ENCODE peak calls at places on chromosomes 4 and X, in four cellular contexts. E is EL; Z is nucleus accumbens; R is activated CD8-positive, alpha-beta memory T cell treated with anti-CD3 and anti-CD28 coated beads for 48 hours. V is an unnamed sample.

GRCh38 chr4:170979736-170980135 is 833.5 kb upstream of the GALNTL6 start:
- DNase-seq in E (no peak), Z (no peak), R (no peak), V (no peak)

GRCh38 chr4:120066182-120066524 is 495 bp downstream of the MAD2L1 start:
- DNase-seq in E (no peak), Z (no peak), R (no peak), V (no peak)

GRCh38 chr4:55214172-55214571 is 88.8 kb upstream of the KDR start:
- DNase-seq in E (peak; percentile 53), Z (no peak), R (no peak), V (no peak)

GRCh38 chr4:165208741-165209388 is 1.5 kb downstream of the KLHL2 start:
- DNase-seq in E (no peak), Z (no peak), R (no peak), V (no peak)

GRCh38 chrX:18377802-18378201 is 23.3 kb upstream of the SCML2 start:
- DNase-seq in E (peak; percentile 23), Z (no peak), R (no peak), V (peak; percentile 29)

GRCh38 chrX:112851161-112851779 is 10.6 kb upstream of the AMOT start:
- DNase-seq in E (no peak), Z (no peak), R (no peak), V (no peak)

GRCh38 chr4:67580577-67580976 is 22.1 kb downstream of the STAP1 start:
- DNase-seq in E (no peak), Z (no peak), R (no peak), V (no peak)

GRCh38 chr4:154292589-154292988 is 199.0 kb downstream of the DCHS2 start:
- DNase-seq in E (no peak), Z (no peak), R (no peak), V (peak; percentile 4)

GRCh38 chr4:173264245-173264959 is 69.8 kb downstream of the HMGB2 start:
- DNase-seq in E (peak; percentile 27), Z (no peak), R (no peak), V (no peak)

GRCh38 chr4:156523991-156524390 is 447.6 kb downstream of the PDGFC start:
- DNase-seq in E (no peak), Z (no peak), R (no peak), V (no peak)

GRCh38 chr4:2962614-2963184 is 507 bp downstream of the NOP14 start:
- DNase-seq in E (peak; percentile 56), Z (no peak), R (no peak), V (peak; percentile 32)

GRCh38 chrX:20711366-20711765 is 444.7 kb upstream of the RPS6KA3 start:
- DNase-seq in E (no peak), Z (no peak), R (no peak), V (no peak)

GRCh38 chr4:5048721-5049120 is 2.6 kb upstream of the STK32B start:
- DNase-seq in E (no peak), Z (no peak), R (no peak), V (no peak)

GRCh38 chrX:65581661-65582339 is 47.2 kb upstream of the LAS1L start:
- DNase-seq in E (peak; percentile 60), Z (peak; percentile 4), R (no peak), V (peak; percentile 60)

GRCh38 chr4:26885912-26886274 is 25.3 kb downstream of the STIM2 start:
- DNase-seq in E (no peak), Z (no peak), R (no peak), V (no peak)

GRCh38 chr4:5752803-5753184 is 41.8 kb downstream of the EVC start:
- DNase-seq in E (no peak), Z (no peak), R (no peak), V (no peak)

GRCh38 chr4:5050520-5050955 is 742 bp upstream of the STK32B start:
- DNase-seq in E (peak; percentile 83), Z (peak; percentile 33), R (no peak), V (peak; percentile 41)

GRCh38 chr4:93825551-93826216 is 2.9 kb upstream of the ATOH1 start:
- DNase-seq in E (no peak), Z (no peak), R (no peak), V (no peak)

GRCh38 chr4:128228021-128228571 is 59.5 kb downstream of the PGRMC2 start:
- DNase-seq in E (no peak), Z (no peak), R (no peak), V (peak; percentile 43)

GRCh38 chr4:142817442-142817841 is 28.7 kb downstream of the INPP4B start:
- DNase-seq in E (peak; percentile 95), Z (no peak), R (no peak), V (peak; percentile 41)

GRCh38 chr4:186604124-186604627 is 48.8 kb upstream of the MTNR1A start:
- DNase-seq in E (no peak), Z (no peak), R (no peak), V (no peak)

GRCh38 chrX:10001496-10001895 is 34.3 kb downstream of the CLDN34 start:
- DNase-seq in E (no peak), Z (no peak), R (no peak), V (no peak)

GRCh38 chr4:103934178-103934789 is 214.5 kb upstream of the TACR3 start:
- DNase-seq in E (peak; percentile 26), Z (no peak), R (no peak), V (peak; percentile 16)

GRCh38 chr4:43943998-43944397 is 504.6 kb downstream of the KCTD8 start:
- DNase-seq in E (no peak), Z (no peak), R (no peak), V (no peak)

GRCh38 chr4:176193898-176194297 is 1.5 kb downstream of the SPATA4 start:
- DNase-seq in E (peak; percentile 81), Z (no peak), R (no peak), V (no peak)

GRCh38 chr4:10013722-10014121 is 7.6 kb downstream of the SLC2A9 start:
- DNase-seq in E (peak; percentile 25), Z (peak; percentile 21), R (peak; percentile 19), V (peak; percentile 72)

GRCh38 chr4:64727960-64728359 is 318.7 kb upstream of the TECRL start:
- DNase-seq in E (no peak), Z (no peak), R (no peak), V (no peak)

GRCh38 chr4:77156912-77157858 is at the start of gene CCNG2:
- DNase-seq in E (peak; percentile 38), Z (peak; percentile 90), R (peak; percentile 58), V (peak; percentile 79)

GRCh38 chr4:144787365-144788263 is 141.7 kb downstream of the HHIP start:
- DNase-seq in E (peak; percentile 31), Z (no peak), R (no peak), V (no peak)

GRCh38 chr4:1232661-1233621 is 16.0 kb downstream of the CTBP1 start:
- DNase-seq in E (no peak), Z (no peak), R (no peak), V (no peak)

GRCh38 chr4:92266521-92266920 is 37.2 kb upstream of the GRID2 start:
- DNase-seq in E (no peak), Z (no peak), R (no peak), V (no peak)

GRCh38 chrX:10015711-10016515 is 48.8 kb downstream of the CLDN34 start:
- DNase-seq in E (peak; percentile 54), Z (no peak), R (no peak), V (peak; percentile 39)

GRCh38 chrX:24498975-24499374 is 33.9 kb downstream of the PDK3 start:
- DNase-seq in E (no peak), Z (no peak), R (no peak), V (no peak)

GRCh38 chr4:78004270-78004669 is 52.9 kb upstream of the FRAS1 start:
- DNase-seq in E (peak; percentile 1), Z (no peak), R (no peak), V (no peak)

GRCh38 chr4:86816463-86817107 is 32.6 kb downstream of the SLC10A6 start:
- DNase-seq in E (no peak), Z (no peak), R (no peak), V (no peak)